ENCODE peak calls at places on chromosomes 6 and 20, in eight cellular contexts. Z, Q, H, U, V, P, A and S are unnamed samples.

GRCh38 chr20:137668-138131 is 4.7 kb upstream of the DEFB126 start:
- DNase-seq in Q (no peak), H (peak; percentile 6), P (no peak), A (no peak), U (no peak), V (no peak), Z (no peak), S (no peak)

GRCh38 chr20:52754366-52754765 is 217.8 kb upstream of the TSHZ2 start:
- DNase-seq in A (no peak), H (no peak), U (no peak), V (no peak), Q (no peak), Z (no peak), P (no peak), S (no peak)

GRCh38 chr6:125511809-125512341 is 210.1 kb upstream of the HDDC2 start:
- DNase-seq in H (no peak), V (peak; percentile 34), A (peak; percentile 12), Q (no peak), P (no peak), U (no peak), Z (peak; percentile 83), S (peak; percentile 66)

GRCh38 chr20:62875419-62876355 is 14.1 kb upstream of the TCFL5 start:
- DNase-seq in V (peak; percentile 84), H (peak; percentile 86), Q (no peak), A (peak; percentile 53), U (no peak), Z (peak; percentile 87), P (peak; percentile 76), S (peak; percentile 81)

GRCh38 chr6:44472250-44472945 is 84.9 kb downstream of the CDC5L start:
- DNase-seq in Z (no peak), H (no peak), P (no peak), V (no peak), Q (no peak), U (no peak), A (no peak), S (no peak)

GRCh38 chr6:111258615-111259088 is 171.3 kb downstream of the SLC16A10 start:
- DNase-seq in P (no peak), Q (no peak), V (no peak), A (no peak), Z (peak; percentile 26), H (peak; percentile 65), U (no peak), S (no peak)

GRCh38 chr6:130129781-130130246 is 92.9 kb downstream of the SAMD3 start:
- DNase-seq in Q (no peak), P (no peak), V (no peak), A (no peak), U (no peak), Z (no peak), H (peak; percentile 5), S (peak; percentile 57)

GRCh38 chr6:17334265-17334664 is 53.1 kb downstream of the RBM24 start:
- DNase-seq in Z (peak; percentile 53), P (no peak), U (no peak), H (peak; percentile 69), A (no peak), V (no peak), Q (no peak), S (peak; percentile 45)

GRCh38 chr6:84182001-84182400 is 45.4 kb downstream of the CEP162 start:
- DNase-seq in A (no peak), Q (no peak), Z (no peak), P (no peak), V (no peak), H (no peak), U (no peak), S (no peak)

GRCh38 chr6:159422041-159422984 is 253.1 kb downstream of the FNDC1 start:
- DNase-seq in H (no peak), Z (no peak), V (no peak), Q (no peak), U (no peak), A (no peak), P (no peak), S (peak; percentile 59)

GRCh38 chr6:33036512-33036911 is 27.1 kb upstream of the HLA-DOA start:
- DNase-seq in V (no peak), A (no peak), P (no peak), H (no peak), Q (no peak), Z (no peak), U (no peak), S (no peak)

GRCh38 chr6:1499798-1500197 is 109.9 kb upstream of the FOXC1 start:
- DNase-seq in Z (no peak), V (no peak), A (no peak), U (no peak), H (no peak), Q (no peak), P (no peak), S (no peak)

GRCh38 chr6:27136077-27136644 is 111.3 kb upstream of the PRSS16 start:
- DNase-seq in H (no peak), Q (no peak), U (no peak), P (no peak), A (no peak), Z (no peak), V (no peak), S (no peak)

GRCh38 chr6:47457370-47457769 is 20.2 kb upstream of the CD2AP start:
- DNase-seq in V (no peak), A (no peak), Z (no peak), Q (no peak), U (no peak), P (no peak), H (no peak), S (no peak)